ENCODE peak calls at places on chromosomes 4 and X, in five cellular contexts. P is endothelial cell; V is HS-5; T is stimulated activated CD4-positive, alpha-beta T cell treated with anti-CD3 and anti-CD28 coated beads, TNF-alpha, amount 100 ng/mL, for 4 hours; I is AG04449. W is an unnamed sample.

GRCh38 chr4:75696036-75696435 is 22.8 kb upstream of the G3BP2 start:
- DNase-seq in I (no peak), P (no peak), V (no peak), T (no peak), W (no peak)

GRCh38 chr4:60683953-60684352 is 516.2 kb upstream of the ADGRL3 start:
- DNase-seq in I (peak; percentile 71), V (peak; percentile 60), P (no peak), T (no peak), W (no peak)

GRCh38 chrX:9927638-9928037 is 39.5 kb upstream of the CLDN34 start:
- DNase-seq in I (no peak), V (no peak), P (no peak), T (no peak), W (no peak)

GRCh38 chr4:6724461-6725111 is 8.6 kb downstream of the BLOC1S4 start:
- DNase-seq in P (no peak), V (no peak), T (no peak), I (no peak), W (no peak)

GRCh38 chrX:116009871-116010710 is 160.5 kb upstream of the AGTR2 start:
- DNase-seq in I (no peak), T (no peak), P (no peak), V (no peak), W (no peak)

GRCh38 chrX:72273718-72274117 is 3.3 kb downstream of the RPS4X start:
- DNase-seq in T (no peak), P (no peak), I (no peak), V (no peak), W (no peak)

GRCh38 chrX:71183341-71183740 is 38.7 kb downstream of the NLGN3 start:
- DNase-seq in I (no peak), P (no peak), T (no peak), V (no peak), W (no peak)

GRCh38 chr4:152724494-152724893 is 44.7 kb upstream of the TMEM154 start:
- DNase-seq in V (no peak), I (no peak), P (no peak), T (no peak), W (no peak)

GRCh38 chrX:118503260-118504041 is 7.8 kb downstream of the DOCK11 start:
- DNase-seq in I (no peak), T (no peak), P (no peak), V (no peak), W (no peak)

GRCh38 chr4:70515342-70516245 is 2.8 kb upstream of the AMTN start:
- DNase-seq in V (peak; percentile 63), T (no peak), I (no peak), P (no peak), W (no peak)

GRCh38 chr4:161188578-161188977 is 975.2 kb downstream of the FSTL5 start:
- DNase-seq in T (no peak), P (no peak), I (no peak), V (no peak), W (no peak)

GRCh38 chr4:10808591-10808990 is 124.0 kb upstream of the CLNK start:
- DNase-seq in P (no peak), T (no peak), I (peak; percentile 10), V (no peak), W (no peak)

GRCh38 chrX:11499076-11500044 is 166.4 kb downstream of the ARHGAP6 start:
- DNase-seq in P (no peak), T (no peak), I (peak; percentile 36), V (peak; percentile 14), W (no peak)

GRCh38 chrX:39309018-39309620 is 507.9 kb downstream of the MID1IP1 start:
- DNase-seq in T (peak; percentile 53), I (no peak), V (no peak), P (no peak), W (no peak)

GRCh38 chr4:38663801-38664703 is at the start of gene KLF3:
- DNase-seq in P (peak; percentile 89), T (peak; percentile 90), I (peak; percentile 24), V (no peak), W (peak; percentile 68)

GRCh38 chr4:20251061-20251795 is 477 bp upstream of the SLIT2 start:
- DNase-seq in T (no peak), V (no peak), P (no peak), I (no peak), W (no peak)

GRCh38 chr4:118872181-118872580 is 16.5 kb upstream of the SYNPO2 start:
- DNase-seq in I (no peak), P (no peak), T (no peak), V (no peak), W (no peak)

GRCh38 chrX:101287402-101287801 is 3.7 kb downstream of the TAF7L start:
- DNase-seq in I (no peak), V (peak; percentile 31), P (peak; percentile 35), T (no peak), W (peak; percentile 45)

GRCh38 chrX:9737363-9737762 is 28.3 kb downstream of the GPR143 start:
- DNase-seq in T (no peak), I (no peak), P (no peak), V (no peak), W (no peak)

GRCh38 chrX:104324871-104325585 is 70.3 kb upstream of the ESX1 start:
- DNase-seq in P (no peak), V (no peak), T (no peak), I (no peak), W (no peak)

GRCh38 chr4:26780524-26780923 is 80.1 kb upstream of the STIM2 start:
- DNase-seq in I (no peak), P (no peak), V (peak; percentile 19), T (no peak), W (no peak)

GRCh38 chr4:103934178-103934789 is 214.5 kb upstream of the TACR3 start:
- DNase-seq in T (no peak), P (peak; percentile 18), I (no peak), V (peak; percentile 22), W (peak; percentile 16)

GRCh38 chr4:109803924-109804571 is 2.2 kb upstream of the CFI start:
- DNase-seq in T (no peak), V (no peak), P (peak; percentile 31), I (no peak), W (peak; percentile 23)